ENCODE peak calls at places on chromosomes 13 and 19, in five cellular contexts. B is hepatocyte, C is PC-3, A is fibroblast of lung, K is OCI-LY7. D is an unnamed sample.

GRCh38 chr19:2969104-2969504 is 8.3 kb upstream of the TLE6 start:
- DNase-seq in B (peak), C (no peak), A (peak), K (peak), D (no peak)

GRCh38 chr19:24040621-24041020 is 46.4 kb upstream of the ZNF254 start:
- DNase-seq in B (no peak), C (no peak), A (no peak), K (no peak), D (no peak)

GRCh38 chr19:40785526-40785925 is 7.5 kb downstream of the RAB4B start:
- DNase-seq in B (no peak), C (no peak), A (no peak), K (no peak), D (no peak)

GRCh38 chr19:6861683-6862286 is 25.6 kb upstream of the ADGRE1 start:
- DNase-seq in B (no peak), C (peak), A (no peak), K (peak), D (no peak)

GRCh38 chr13:26015276-26015934 is 36.4 kb downstream of the SHISA2 start:
- DNase-seq in B (no peak), C (no peak), A (no peak), K (no peak), D (no peak)

GRCh38 chr19:4682417-4683200 is 12.5 kb upstream of the MYDGF start:
- DNase-seq in B (no peak), C (no peak), A (no peak), K (no peak), D (no peak)

GRCh38 chr19:45883881-45884681 is 1.9 kb downstream of the IRF2BP1 start:
- DNase-seq in B (peak), C (no peak), A (no peak), K (no peak), D (no peak)

GRCh38 chr13:78228211-78228610 is 309.6 kb upstream of the EDNRB start:
- DNase-seq in B (no peak), C (no peak), A (no peak), K (no peak), D (no peak)

GRCh38 chr13:100089633-100090032 is 740 bp downstream of the PCCA start:
- DNase-seq in B (no peak), C (peak), A (peak), K (peak), D (no peak)

GRCh38 chr13:29569253-29570057 is 26.0 kb downstream of the SLC7A1 start:
- DNase-seq in B (no peak), C (no peak), A (no peak), K (no peak), D (no peak)

GRCh38 chr13:114154476-114154875 is 22.1 kb upstream of the RASA3 start:
- DNase-seq in B (no peak), C (no peak), A (no peak), K (peak), D (no peak)

GRCh38 chr19:49436381-49437017 is 4.8 kb downstream of the SLC17A7 start:
- DNase-seq in B (peak), C (no peak), A (no peak), K (peak), D (peak)

GRCh38 chr13:97856001-97856675 is 97.3 kb upstream of the IPO5 start:
- DNase-seq in B (peak), C (no peak), A (peak), K (no peak), D (no peak)

GRCh38 chr19:49558591-49558990 is 21.8 kb downstream of the NOSIP start:
- DNase-seq in B (no peak), C (no peak), A (no peak), K (no peak), D (no peak)

GRCh38 chr13:83498486-83499190 is 383.6 kb downstream of the SLITRK1 start:
- DNase-seq in B (no peak), C (peak), A (peak), K (no peak), D (no peak)

GRCh38 chr19:18713550-18714117 is 30.2 kb downstream of the CRTC1 start:
- DNase-seq in B (no peak), C (no peak), A (no peak), K (no peak), D (no peak)

GRCh38 chr13:44601596-44601995 is 25.5 kb upstream of the TSC22D1 start:
- DNase-seq in B (no peak), C (no peak), A (no peak), K (no peak), D (no peak)

GRCh38 chr19:8332976-8333770 is 9.9 kb downstream of the KANK3 start:
- DNase-seq in B (no peak), C (no peak), A (no peak), K (no peak), D (no peak)

GRCh38 chr13:35475960-35476943 is at the start of gene MAB21L1:
- DNase-seq in B (peak), C (no peak), A (peak), K (no peak), D (peak)

GRCh38 chr19:36489920-36490415 is 607 bp upstream of the ZNF566 start:
- DNase-seq in B (peak), C (peak), A (peak), K (peak), D (peak)

DNA sequence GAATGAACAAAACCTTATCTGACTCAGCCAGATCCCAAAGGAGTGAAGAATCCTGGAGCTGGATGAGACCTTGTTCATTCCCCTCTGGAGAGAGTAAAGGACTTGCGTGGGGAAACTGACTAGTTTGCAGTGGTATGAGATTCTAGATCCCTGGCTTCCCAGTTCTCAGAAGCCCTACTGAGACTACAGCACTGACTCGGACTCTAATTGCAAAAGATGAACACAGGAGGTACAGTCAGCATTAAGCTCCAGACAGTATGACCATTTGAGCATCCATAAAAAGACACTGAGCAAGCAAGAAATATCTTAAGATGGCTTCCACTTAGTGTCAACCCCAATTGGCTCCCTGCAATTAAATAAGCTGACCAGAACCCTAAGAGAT is 6.8 kb downstream of the ZC3H4 start:
- DNase-seq in B (no peak), C (no peak), A (no peak), K (no peak), D (no peak)
- H3K4me2 ChIP-seq in B (peak), C (peak), A (peak), K (peak), D (no peak)

DNA sequence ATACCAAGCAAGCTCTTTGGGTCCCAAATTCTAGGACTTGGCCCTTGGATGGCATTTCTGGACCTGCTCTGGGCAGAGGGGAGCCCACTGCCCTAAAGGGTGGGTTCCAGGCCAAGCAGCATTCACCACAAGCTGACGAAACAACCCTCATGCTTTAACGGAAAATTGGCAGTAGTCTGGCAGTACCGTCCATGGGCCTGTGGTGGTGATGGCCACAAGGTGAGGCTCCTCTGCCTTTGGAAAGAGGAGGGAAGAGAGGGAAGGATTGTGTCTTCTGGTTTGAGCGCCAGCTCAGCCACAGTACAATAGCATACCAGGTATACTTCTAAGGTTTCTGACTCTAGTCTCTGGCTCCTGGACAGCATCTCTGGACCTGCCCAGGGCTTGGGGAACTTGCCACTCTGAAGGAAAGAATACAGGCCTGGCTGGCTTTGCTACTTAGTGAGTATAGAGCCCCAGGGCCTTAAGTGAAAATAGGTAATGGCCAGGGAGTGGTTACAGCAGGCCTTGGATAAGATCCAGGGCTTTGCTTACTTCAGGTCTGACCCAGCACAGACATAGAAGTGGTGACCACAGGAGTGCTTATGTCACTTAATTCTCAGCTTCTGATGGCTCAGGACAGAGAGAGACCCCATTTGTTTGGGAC is 595.5 kb downstream of the LMO7 start:
- DNase-seq in B (no peak), C (peak), A (no peak), K (no peak), D (no peak)
- H2AFZ ChIP-seq in B (no peak), C (no peak), A (no peak), K (no peak), D (no peak)

GRCh38 chr19:10695401-10696398 is 5.5 kb upstream of the QTRT1 start:
- DNase-seq in B (peak), C (peak), A (peak), K (peak), D (peak)
- H3K4me2 ChIP-seq in B (peak), C (peak), A (peak), K (no peak), D (no peak)

DNA sequence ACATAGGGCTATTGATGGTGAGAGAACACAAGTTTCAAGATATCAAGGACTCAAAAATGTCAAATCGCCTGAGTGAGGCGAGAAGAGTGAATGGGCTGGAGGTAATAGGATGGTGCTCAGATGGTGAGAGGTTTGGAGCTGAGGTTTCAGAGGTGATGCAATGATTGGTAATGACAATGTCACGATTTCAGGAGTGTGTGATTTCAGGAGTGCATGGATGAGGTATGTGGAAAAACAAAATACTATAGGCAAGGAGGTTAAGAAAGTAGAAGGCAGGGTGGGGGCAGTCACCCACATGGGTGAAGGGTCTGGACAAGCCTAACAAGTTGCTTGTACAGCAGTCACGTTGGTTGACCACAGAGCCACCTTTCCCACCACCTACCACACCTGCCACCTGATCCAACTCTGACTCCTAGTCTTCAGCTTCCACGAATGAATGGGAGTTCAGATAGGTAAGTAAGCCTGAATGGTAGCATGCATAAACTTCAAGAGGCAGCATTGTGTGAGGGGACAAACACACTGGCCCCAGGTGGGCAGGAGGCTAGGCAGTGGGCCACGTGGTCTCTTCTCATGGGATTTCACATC is 71.5 kb downstream of the RUBCNL start:
- DNase-seq in B (no peak), C (no peak), A (no peak), K (no peak), D (no peak)
- H2AFZ ChIP-seq in B (no peak), C (no peak), A (no peak), K (no peak), D (no peak)

GRCh38 chr19:42325896-42326771 is 699 bp downstream of the MEGF8 start:
- DNase-seq in B (no peak), C (no peak), A (no peak), K (peak), D (peak)

GRCh38 chr19:42325308-42325895 is at the start of gene MEGF8:
- DNase-seq in B (peak), C (peak), A (peak), K (peak), D (peak)

GRCh38 chr19:42327381-42327780 is 1.9 kb downstream of the MEGF8 start:
- DNase-seq in B (no peak), C (no peak), A (no peak), K (no peak), D (no peak)

GRCh38 chr19:42328854-42329253 is 3.4 kb downstream of the MEGF8 start:
- DNase-seq in B (no peak), C (no peak), A (no peak), K (no peak), D (no peak)

DNA sequence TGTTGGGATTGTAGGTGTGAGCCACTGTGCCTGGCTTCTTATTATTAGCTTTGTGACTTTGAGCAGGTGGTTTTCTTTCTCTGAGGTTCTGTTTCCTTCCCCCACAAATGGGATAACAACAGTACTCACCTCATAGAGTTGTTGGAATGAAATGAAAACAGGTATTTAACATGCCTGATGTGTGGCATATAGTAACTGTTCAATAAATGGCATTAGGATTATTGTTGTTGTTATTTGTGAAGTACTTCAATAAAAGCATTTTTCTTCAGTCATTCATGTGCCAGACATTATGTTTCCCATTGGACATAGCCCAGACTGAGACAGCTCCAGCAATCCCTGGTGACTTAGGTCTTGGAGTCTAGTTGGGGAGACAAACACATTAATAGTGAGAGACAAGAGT is 1.5 kb downstream of the MEGF8 start:
- DNase-seq in B (no peak), C (no peak), A (no peak), K (no peak), D (no peak)
- H3K4me2 ChIP-seq in B (peak), C (peak), A (no peak), K (peak), D (peak)

DNA sequence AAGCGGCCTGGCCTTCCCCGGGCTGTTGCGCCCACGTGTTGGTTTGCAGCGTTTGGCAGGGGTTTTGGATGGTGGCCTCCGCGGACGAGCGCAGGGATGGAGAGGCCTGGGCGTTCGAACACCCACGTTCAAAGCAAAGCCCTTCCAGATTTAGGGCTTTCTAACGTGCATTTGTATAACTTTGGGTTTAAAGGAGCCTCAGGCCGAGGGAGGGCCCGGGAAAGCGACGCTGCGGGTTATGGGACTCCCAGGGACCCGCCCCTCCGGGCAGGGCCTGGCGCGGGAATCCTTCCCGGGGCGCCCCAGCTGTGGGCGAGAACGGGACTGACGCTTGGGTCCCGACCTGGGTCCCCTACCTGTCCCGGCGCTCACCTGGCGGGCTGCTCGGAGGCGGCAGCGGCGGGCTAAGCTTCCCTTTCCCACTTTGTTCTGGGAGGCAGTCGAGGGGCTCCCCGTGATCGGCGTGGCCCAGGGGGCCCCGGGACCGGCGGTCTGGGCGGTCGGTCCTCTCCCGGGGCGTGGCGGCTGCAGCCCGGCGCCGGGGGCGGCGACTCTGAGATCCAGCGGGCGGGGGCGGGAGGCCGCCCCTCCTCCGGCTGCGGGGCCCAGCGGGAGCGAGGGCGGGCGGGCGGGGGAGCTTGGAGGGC is at the start of gene FBXO17:
- DNase-seq in B (peak), C (no peak), A (peak), K (no peak), D (no peak)
- H2AFZ ChIP-seq in B (peak), C (no peak), A (peak), K (no peak), D (no peak)

GRCh38 chr13:40495620-40496001 is 170.8 kb downstream of the FOXO1 start:
- DNase-seq in B (no peak), C (peak), A (no peak), K (no peak), D (no peak)
- H3K4me2 ChIP-seq in B (no peak), C (peak), A (no peak), K (no peak), D (no peak)

DNA sequence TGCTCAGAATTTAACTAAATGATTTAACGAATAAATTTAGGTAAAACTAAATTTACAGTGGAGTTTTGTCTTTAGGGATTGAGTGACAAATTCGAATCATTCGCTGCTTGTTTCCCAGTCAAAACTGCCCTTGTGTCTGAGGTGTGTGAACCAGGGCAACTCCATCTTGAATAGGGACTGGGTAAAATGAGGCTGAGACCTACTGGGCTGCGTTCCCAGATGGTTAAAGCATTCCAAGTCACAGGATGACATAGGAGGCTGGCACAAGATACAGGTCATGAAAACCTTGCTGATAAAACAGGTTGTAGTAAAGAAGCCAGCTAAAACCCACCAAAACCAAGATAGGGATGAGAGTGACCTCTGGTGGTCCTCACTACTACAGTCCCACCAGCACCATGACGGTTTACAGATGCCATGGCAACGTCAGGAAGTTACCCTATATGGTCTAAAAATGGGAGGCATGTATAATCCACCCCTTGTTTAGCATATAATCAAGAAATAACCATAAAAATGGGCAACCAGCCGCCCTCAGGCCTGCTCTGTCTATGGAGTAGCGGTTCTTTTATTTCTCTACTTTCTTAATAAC is 10.2 kb upstream of the ANKRD10 start:
- DNase-seq in B (no peak), C (no peak), A (no peak), K (peak), D (peak)
- H2AFZ ChIP-seq in B (no peak), C (no peak), A (no peak), K (no peak), D (no peak)